ENCODE peak calls at places on chromosomes 13 and 19, in ten cellular contexts. B is dorsolateral prefrontal cortex, Z is NCI-H1105 treated with DMSO at 0.1 percent for 48 hours, I is astrocyte of the hippocampus, O is GM03348, C is activated T-cell treated with anti-CD3 and anti-CD28 coated beads for 24 hours, G is substantia nigra, K is OCI-LY7, S is Karpas-422, U is HT1080. J is an unnamed sample.
A peak's percentile ranks its signal among the peaks of the same experiment; 100 is the strongest.

GRCh38 chr19:19134687-19135158 is 3.6 kb downstream of the TMEM161A start:
- DNase-seq in B (no peak), Z (peak; percentile 8), I (no peak), O (no peak), C (no peak), G (no peak), K (peak; percentile 52), S (no peak), U (no peak), J (no peak)

GRCh38 chr13:46663216-46663615 is 110.2 kb downstream of the LRCH1 start:
- DNase-seq in B (no peak), Z (no peak), I (no peak), O (no peak), C (no peak), G (no peak), K (no peak), S (no peak), U (no peak), J (no peak)

GRCh38 chr13:28322256-28322895 is 172.6 kb downstream of the FLT1 start:
- DNase-seq in B (no peak), Z (no peak), I (no peak), O (no peak), C (no peak), G (no peak), K (no peak), S (peak; percentile 20), U (no peak), J (no peak)

GRCh38 chr13:32261567-32261966 is 53.6 kb downstream of the ZAR1L start:
- DNase-seq in B (no peak), Z (no peak), I (peak; percentile 82), O (peak; percentile 46), C (no peak), G (no peak), K (no peak), S (peak; percentile 1), U (peak; percentile 91), J (peak; percentile 42)

GRCh38 chr13:25335856-25336255 is 34.4 kb downstream of the NUP58 start:
- DNase-seq in B (no peak), Z (no peak), I (peak; percentile 22), O (peak; percentile 10), C (no peak), G (no peak), K (no peak), S (no peak), U (no peak), J (no peak)

GRCh38 chr13:67343777-67344176 is 113.6 kb upstream of the PCDH9 start:
- DNase-seq in B (no peak), Z (no peak), I (no peak), O (no peak), C (no peak), G (no peak), K (no peak), S (no peak), U (no peak), J (peak; percentile 42)

GRCh38 chr13:113145496-113145895 is 13.0 kb upstream of the PROZ start:
- DNase-seq in B (no peak), Z (no peak), I (no peak), O (no peak), C (peak; percentile 38), G (no peak), K (no peak), S (no peak), U (no peak), J (no peak)

GRCh38 chr13:50916701-50917184 is 7.2 kb downstream of the RNASEH2B start:
- DNase-seq in B (no peak), Z (no peak), I (no peak), O (no peak), C (no peak), G (peak; percentile 26), K (peak; percentile 84), S (peak; percentile 78), U (no peak), J (no peak)

GRCh38 chr13:75145926-75146325 is 336.0 kb downstream of the TBC1D4 start:
- DNase-seq in B (no peak), Z (no peak), I (peak; percentile 6), O (no peak), C (no peak), G (no peak), K (no peak), S (no peak), U (no peak), J (no peak)

GRCh38 chr19:58338825-58339558 is 12.2 kb downstream of the ZSCAN22 start:
- DNase-seq in B (no peak), Z (no peak), I (no peak), O (no peak), C (no peak), G (no peak), K (no peak), S (no peak), U (peak; percentile 50), J (no peak)

GRCh38 chr19:13132471-13133166 is 14.6 kb downstream of the NACC1 start:
- DNase-seq in B (no peak), Z (no peak), I (peak; percentile 52), O (peak; percentile 80), C (peak; percentile 56), G (no peak), K (no peak), S (no peak), U (peak; percentile 56), J (no peak)